ENCODE peak calls at places on chromosome 6, in ten cellular contexts. T is suprapubic skin, G is transverse colon, L is HepG2, K is stomach, Q is K562, O is sigmoid colon, A is Panc1, W is GM12891, R is H1. I is an unnamed sample.

GRCh38 chr6:79981647-79982046 is 22.8 kb upstream of the TTK start:
- DNase-seq in A (no peak), G (no peak), Q (no peak), W (no peak), K (no peak), O (no peak), T (no peak), L (no peak), R (no peak), I (no peak)

GRCh38 chr6:37624121-37624520 is 73.6 kb downstream of the MDGA1 start:
- DNase-seq in G (no peak), O (no peak), R (no peak), T (no peak), L (no peak), A (no peak), W (no peak), Q (no peak), K (no peak), I (no peak)

GRCh38 chr6:169958510-169958909 is 207.1 kb downstream of the ERMARD start:
- DNase-seq in A (no peak), T (peak), G (no peak), W (no peak), L (no peak), Q (no peak), R (no peak), K (no peak), O (no peak), I (no peak)

GRCh38 chr6:26267083-26267589 is 97.9 kb upstream of the BTN3A2 start:
- DNase-seq in Q (peak), G (no peak), A (no peak), T (no peak), L (no peak), O (no peak), K (no peak), W (no peak), R (no peak), I (no peak)

GRCh38 chr6:35087361-35088280 is 53.5 kb downstream of the TCP11 start:
- DNase-seq in G (no peak), R (peak), K (no peak), A (no peak), Q (no peak), O (peak), T (no peak), W (peak), L (no peak), I (peak)

GRCh38 chr6:146913842-146914562 is 290.2 kb upstream of the STXBP5 start:
- DNase-seq in Q (peak), W (no peak), L (peak), G (peak), A (peak), T (peak), O (peak), K (peak), R (peak), I (no peak)

GRCh38 chr6:52493669-52494068 is 73.5 kb downstream of the EFHC1 start:
- DNase-seq in K (no peak), R (no peak), G (no peak), L (no peak), A (no peak), W (no peak), Q (no peak), T (no peak), O (no peak), I (no peak)

GRCh38 chr6:67933278-67933677 is 701.8 kb upstream of the ADGRB3 start:
- DNase-seq in K (no peak), A (no peak), G (no peak), O (no peak), W (no peak), T (no peak), L (no peak), Q (no peak), R (peak), I (no peak)

GRCh38 chr6:27406085-27406484 is 17.5 kb downstream of the ZNF391 start:
- DNase-seq in K (no peak), A (no peak), L (no peak), R (no peak), T (no peak), O (no peak), W (no peak), Q (no peak), G (no peak), I (no peak)

GRCh38 chr6:31300797-31301196 is 28.9 kb upstream of the HLA-C start:
- DNase-seq in W (no peak), O (no peak), G (no peak), Q (no peak), L (no peak), A (no peak), T (no peak), K (no peak), R (no peak), I (no peak)

GRCh38 chr6:83609248-83609647 is 96.9 kb downstream of the PRSS35 start:
- DNase-seq in L (no peak), Q (no peak), O (no peak), R (no peak), T (no peak), W (no peak), G (no peak), A (no peak), K (no peak), I (no peak)

GRCh38 chr6:102799051-102799450 is 1405.5 kb downstream of the GRIK2 start:
- DNase-seq in K (no peak), O (no peak), L (no peak), G (no peak), T (no peak), A (no peak), W (no peak), R (no peak), Q (no peak), I (no peak)

GRCh38 chr6:148776321-148776966 is 29.6 kb downstream of the UST start:
- DNase-seq in T (no peak), R (no peak), Q (no peak), L (no peak), O (no peak), G (no peak), K (no peak), W (no peak), A (no peak), I (no peak)

GRCh38 chr6:39421383-39422225 is 99.1 kb upstream of the KCNK16 start:
- DNase-seq in W (no peak), G (no peak), O (no peak), K (no peak), Q (no peak), A (no peak), T (no peak), L (no peak), R (no peak), I (no peak)

GRCh38 chr6:6803180-6803978 is 214.9 kb downstream of the LY86 start:
- DNase-seq in T (peak), R (no peak), G (peak), L (no peak), A (no peak), O (no peak), Q (no peak), K (peak), W (peak), I (peak)

GRCh38 chr6:57013501-57013900 is 33.0 kb upstream of the KIAA1586 start:
- DNase-seq in O (no peak), A (no peak), T (no peak), L (no peak), K (no peak), G (no peak), Q (peak), W (no peak), R (no peak), I (no peak)

GRCh38 chr6:22954749-22955385 is 385.5 kb downstream of the HDGFL1 start:
- DNase-seq in G (no peak), W (no peak), A (no peak), L (peak), T (no peak), R (no peak), O (no peak), Q (no peak), K (no peak), I (no peak)

GRCh38 chr6:131013495-131013894 is 49.5 kb downstream of the EPB41L2 start:
- DNase-seq in O (no peak), A (no peak), W (no peak), L (no peak), R (no peak), T (no peak), Q (no peak), K (no peak), G (no peak), I (no peak)

GRCh38 chr6:129317931-129318820 is 391.8 kb downstream of the ARHGAP18 start:
- DNase-seq in G (no peak), Q (no peak), O (no peak), R (no peak), L (no peak), W (no peak), A (no peak), K (no peak), T (no peak), I (no peak)

GRCh38 chr6:152130441-152130840 is 323.0 kb downstream of the ESR1 start:
- DNase-seq in K (no peak), T (no peak), Q (no peak), O (no peak), W (no peak), L (no peak), G (no peak), R (no peak), A (no peak), I (no peak)

GRCh38 chr6:34462561-34462971 is 3.3 kb upstream of the PACSIN1 start:
- DNase-seq in W (no peak), L (peak), K (peak), T (no peak), O (no peak), Q (peak), A (no peak), G (peak), R (peak), I (no peak)

GRCh38 chr6:30411515-30412207 is 66.7 kb downstream of the RPP21 start:
- DNase-seq in L (peak), T (no peak), G (peak), Q (peak), R (peak), O (no peak), A (peak), W (no peak), K (peak), I (no peak)

GRCh38 chr6:155327326-155328073 is 13.2 kb upstream of the TFB1M start:
- DNase-seq in T (no peak), A (peak), W (no peak), K (peak), L (peak), G (peak), R (peak), Q (peak), O (peak), I (no peak)

GRCh38 chr6:158064725-158065251 is 83.1 kb downstream of the SYNJ2 start:
- DNase-seq in T (no peak), O (no peak), A (no peak), Q (no peak), L (no peak), W (no peak), G (no peak), R (no peak), K (no peak), I (no peak)

GRCh38 chr6:42190784-42191183 is 4.0 kb downstream of the GUCA1B start:
- DNase-seq in W (no peak), L (no peak), O (no peak), Q (peak), G (no peak), T (no peak), R (no peak), K (no peak), A (no peak), I (no peak)

GRCh38 chr6:75813476-75814250 is 64.6 kb downstream of the MYO6 start:
- DNase-seq in O (no peak), L (no peak), R (no peak), G (no peak), W (no peak), K (no peak), A (no peak), Q (no peak), T (no peak), I (no peak)

GRCh38 chr6:18262812-18263560 is 1.3 kb downstream of the DEK start:
- DNase-seq in L (peak), G (no peak), T (no peak), K (no peak), A (no peak), R (no peak), Q (peak), O (no peak), W (peak), I (peak)

GRCh38 chr6:80197474-80197873 is 91.0 kb downstream of the BCKDHB start:
- DNase-seq in G (no peak), A (no peak), L (no peak), Q (no peak), W (no peak), K (no peak), R (no peak), T (no peak), O (no peak), I (no peak)

GRCh38 chr6:70221025-70221714 is 81.7 kb downstream of the COL9A1 start:
- DNase-seq in K (no peak), L (peak), W (peak), T (no peak), A (peak), Q (peak), R (no peak), O (no peak), G (no peak), I (peak)

GRCh38 chr6:10268661-10269060 is 146.2 kb downstream of the TFAP2A start:
- DNase-seq in Q (no peak), L (no peak), W (no peak), T (no peak), G (no peak), A (no peak), R (peak), O (no peak), K (no peak), I (no peak)

GRCh38 chr6:98036344-98036743 is 753.3 kb upstream of the MMS22L start:
- DNase-seq in R (no peak), G (no peak), Q (no peak), T (no peak), A (no peak), K (no peak), W (no peak), O (no peak), L (no peak), I (no peak)

GRCh38 chr6:56816393-56816792 is 138.5 kb upstream of the BEND6 start:
- DNase-seq in W (no peak), O (no peak), K (no peak), G (no peak), T (no peak), A (no peak), R (no peak), L (no peak), Q (no peak), I (no peak)

GRCh38 chr6:168441434-168442391 is 729 bp downstream of the SMOC2 start:
- DNase-seq in W (no peak), G (no peak), Q (no peak), T (no peak), L (no peak), K (no peak), A (no peak), R (peak), O (no peak), I (no peak)

GRCh38 chr6:18681828-18682503 is 294.8 kb downstream of the RNF144B start:
- DNase-seq in R (no peak), G (no peak), T (no peak), Q (no peak), O (no peak), K (no peak), A (no peak), L (no peak), W (no peak), I (no peak)

GRCh38 chr6:138691595-138692057 is 81.9 kb upstream of the CCDC28A start:
- DNase-seq in L (peak), Q (no peak), G (no peak), O (no peak), A (no peak), W (no peak), T (no peak), R (no peak), K (peak), I (no peak)

GRCh38 chr6:24492475-24492874 is 2.3 kb upstream of the ALDH5A1 start:
- DNase-seq in L (peak), A (no peak), K (no peak), O (no peak), Q (peak), T (no peak), W (no peak), R (no peak), G (peak), I (no peak)

GRCh38 chr6:113433506-113433991 is 423.6 kb upstream of the MARCKS start:
- DNase-seq in L (peak), G (peak), O (peak), W (no peak), A (no peak), Q (no peak), R (no peak), K (peak), T (peak), I (no peak)
- TF ChIP-seq POLR2AphosphoS5 in L (no peak), G (peak), O (peak), W (no peak), A (no peak), Q (no peak), R (no peak), K (peak), T (peak), I (no peak)

DNA sequence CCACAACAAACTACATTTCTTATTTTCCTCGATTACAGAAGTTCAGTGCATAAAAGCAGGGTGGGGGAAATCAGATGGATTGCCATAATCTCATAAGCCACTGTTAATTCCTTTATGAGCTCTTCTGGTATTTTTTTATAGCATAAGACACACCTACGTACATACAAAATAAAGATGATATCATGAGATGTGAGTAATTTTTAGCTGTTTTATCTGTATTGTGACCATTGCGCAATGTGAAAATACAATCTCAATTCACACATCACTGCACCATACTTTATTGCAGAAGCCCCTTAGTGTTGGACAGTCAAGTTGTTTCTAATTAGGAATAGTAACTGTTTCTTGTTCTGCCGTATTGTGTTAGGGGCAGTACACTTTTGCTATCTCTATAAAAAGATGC is 90.2 kb downstream of the FARS2 start:
- DNase-seq in O (no peak), Q (no peak), R (no peak), G (no peak), T (no peak), L (no peak), W (no peak), A (no peak), K (no peak), I (no peak)
- TF ChIP-seq POLR2AphosphoS5 in O (no peak), Q (no peak), R (no peak), G (no peak), T (no peak), L (no peak), W (no peak), A (no peak), K (no peak), I (no peak)

DNA sequence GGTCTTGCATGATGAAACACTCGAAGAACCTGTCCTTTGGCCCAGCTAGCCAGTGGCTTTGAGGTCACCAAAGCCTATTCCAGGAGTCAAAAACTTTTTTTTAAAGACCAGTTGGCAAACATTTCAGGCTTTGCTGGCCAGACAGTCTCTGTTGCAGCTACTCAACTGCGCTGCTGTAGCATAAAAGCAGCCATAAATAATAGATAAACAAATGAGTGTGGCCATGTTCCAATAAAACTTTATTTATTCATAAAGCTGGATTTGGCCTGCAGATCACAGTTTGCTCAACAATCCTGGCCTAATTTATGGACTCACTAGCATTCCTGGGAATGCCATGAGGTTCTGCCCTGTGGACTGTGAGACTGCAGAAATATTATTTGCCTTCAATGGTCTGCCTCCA is 68.8 kb upstream of the LTV1 start:
- DNase-seq in W (no peak), K (no peak), O (peak), Q (no peak), G (no peak), A (no peak), L (no peak), T (no peak), R (no peak), I (no peak)
- TF ChIP-seq POLR2AphosphoS5 in W (no peak), K (no peak), O (peak), Q (no peak), G (peak), A (no peak), L (no peak), T (no peak), R (no peak), I (no peak)

GRCh38 chr6:89438248-89438647 is 5.3 kb downstream of the ANKRD6 start:
- DNase-seq in G (no peak), Q (no peak), R (no peak), L (no peak), O (no peak), K (no peak), W (no peak), A (no peak), T (no peak), I (no peak)

GRCh38 chr6:89434954-89435353 is 2.0 kb downstream of the ANKRD6 start:
- DNase-seq in K (no peak), A (no peak), W (no peak), O (no peak), L (no peak), Q (no peak), R (no peak), T (no peak), G (no peak), I (no peak)

GRCh38 chr6:89433637-89434499 is 916 bp downstream of the ANKRD6 start:
- DNase-seq in Q (no peak), O (no peak), T (peak), A (no peak), W (peak), K (peak), L (no peak), G (peak), R (peak), I (peak)

GRCh38 chr6:89439014-89439413 is 6.1 kb downstream of the ANKRD6 start:
- DNase-seq in W (no peak), Q (no peak), G (no peak), A (no peak), R (no peak), K (no peak), L (no peak), O (no peak), T (no peak), I (no peak)

DNA sequence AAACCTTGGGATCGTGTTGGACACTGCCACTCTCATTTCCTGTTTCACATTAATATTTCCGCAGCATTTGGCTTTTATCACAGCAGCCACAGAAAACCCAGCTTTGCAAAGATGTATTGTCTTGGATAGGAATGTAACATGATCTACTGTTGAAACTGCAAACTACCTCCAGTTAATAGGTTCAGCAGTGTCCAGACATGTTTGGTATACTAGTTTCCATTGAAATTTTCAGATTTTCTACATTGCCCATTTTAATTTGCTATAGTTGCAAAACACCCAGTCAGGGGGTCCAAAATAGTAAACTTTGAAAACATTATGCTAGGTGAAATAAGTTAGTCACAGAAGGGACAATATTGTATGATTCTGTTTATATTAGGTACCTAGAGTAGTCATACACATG is 3.3 kb downstream of the ANKRD6 start:
- DNase-seq in R (no peak), W (no peak), Q (no peak), G (no peak), K (no peak), T (no peak), O (no peak), L (no peak), A (no peak), I (no peak)
- TF ChIP-seq POLR2AphosphoS5 in R (no peak), W (no peak), Q (no peak), G (no peak), K (no peak), T (no peak), O (no peak), L (no peak), A (no peak), I (no peak)

GRCh38 chr6:62035952-62036351 is 250.1 kb downstream of the KHDRBS2 start:
- DNase-seq in L (peak), G (no peak), A (no peak), K (no peak), R (no peak), Q (no peak), W (no peak), T (no peak), O (no peak), I (no peak)
- TF ChIP-seq POLR2AphosphoS5 in L (no peak), G (no peak), A (no peak), K (no peak), R (no peak), Q (no peak), W (no peak), T (no peak), O (no peak), I (no peak)

I was measured in GM12892.